ENCODE peak calls at places on chromosome 18, in six cellular contexts. S, R, J, M, W and U are unnamed samples. For H3K36me3 and H3K4me1, the result is how much of the 10 kb centered on the place peaks cover.

GRCh38 chr18:40851014-40851429 is 1104.0 kb upstream of the PIK3C3 start:
- DNase-seq in R (peak), M (no peak), S (no peak), W (no peak), J (peak), U (no peak)

GRCh38 chr18:72910045-72910444 is 42.3 kb upstream of the NETO1 start:
- DNase-seq in S (no peak), R (no peak), J (peak), M (no peak), W (no peak), U (no peak)

GRCh38 chr18:68376931-68377330 is 338.0 kb downstream of the TMX3 start:
- DNase-seq in S (no peak), J (peak), M (no peak), W (no peak), R (no peak), U (no peak)

GRCh38 chr18:29154196-29154757 is 977.3 kb upstream of the CDH2 start:
- DNase-seq in J (peak), M (no peak), S (no peak), R (peak), W (no peak), U (no peak)

GRCh38 chr18:59612461-59612860 is 84.8 kb downstream of the CCBE1 start:
- DNase-seq in S (no peak), W (no peak), M (no peak), J (peak), R (peak), U (no peak)

GRCh38 chr18:47150824-47151366 is 595 bp upstream of the HDHD2 start:
- DNase-seq in R (no peak), M (peak), W (no peak), J (no peak), S (no peak), U (no peak)

GRCh38 chr18:4068552-4069158 is 386.5 kb downstream of the DLGAP1 start:
- DNase-seq in S (no peak), W (no peak), J (peak), R (peak), M (peak), U (peak)

GRCh38 chr18:54671291-54671881 is 80.3 kb downstream of the DYNAP start:
- DNase-seq in R (peak), M (no peak), W (no peak), J (peak), S (no peak), U (peak)

GRCh38 chr18:71130351-71130750 is 841.5 kb downstream of the SOCS6 start:
- DNase-seq in J (no peak), R (no peak), W (no peak), S (no peak), M (no peak), U (no peak)

DNA sequence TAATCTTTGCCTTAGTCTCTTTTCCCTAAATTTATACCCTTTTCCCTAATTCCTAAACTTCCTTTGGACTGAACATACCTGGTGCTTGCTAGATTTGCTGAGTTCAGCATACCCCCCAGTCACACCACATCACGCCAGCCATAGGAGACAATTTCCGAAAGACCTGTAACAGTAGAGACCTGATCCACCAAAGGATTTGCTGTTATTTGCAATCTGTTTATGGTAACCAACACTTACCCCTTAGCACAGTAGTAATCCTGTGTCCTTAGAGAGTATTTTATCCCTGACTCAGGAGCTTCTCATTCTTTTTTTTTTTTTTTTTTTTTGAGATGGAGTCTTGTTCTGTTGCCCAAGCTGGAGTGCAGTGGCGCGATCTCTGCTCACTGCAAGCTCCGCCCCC is 8.6 kb downstream of the PSMG2 start:
- DNase-seq in J (no peak), R (no peak), W (no peak), M (no peak), S (no peak), U (no peak)
- H3K36me3 ChIP-seq in J (half or more), R (under half), W (half or more), M (under half), S (under half), U (under half)

DNA sequence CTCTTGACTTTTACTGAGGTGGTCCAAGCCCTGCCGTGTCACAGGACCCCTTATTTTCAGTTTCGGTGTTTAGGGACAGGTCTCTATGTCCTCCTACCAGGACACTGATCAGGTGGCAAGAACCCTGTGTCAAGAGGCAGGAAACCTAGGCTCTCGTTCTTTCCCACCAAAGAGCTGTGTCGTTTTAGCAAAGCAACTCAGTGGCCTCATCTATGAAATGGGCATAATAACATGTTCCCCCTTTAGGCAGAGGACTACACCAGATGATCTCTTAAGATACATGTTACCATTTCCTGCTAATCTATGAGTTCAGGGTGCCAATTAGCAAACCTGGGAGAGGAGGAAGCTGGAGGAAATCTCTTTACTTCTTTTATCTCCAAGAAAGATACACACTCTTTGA is 1.9 kb downstream of the RAB31 start:
- DNase-seq in J (no peak), M (no peak), W (no peak), R (no peak), S (no peak), U (no peak)
- H3K4me1 ChIP-seq in J (under half), M (under half), W (under half), R (under half), S (under half), U (under half)

DNA sequence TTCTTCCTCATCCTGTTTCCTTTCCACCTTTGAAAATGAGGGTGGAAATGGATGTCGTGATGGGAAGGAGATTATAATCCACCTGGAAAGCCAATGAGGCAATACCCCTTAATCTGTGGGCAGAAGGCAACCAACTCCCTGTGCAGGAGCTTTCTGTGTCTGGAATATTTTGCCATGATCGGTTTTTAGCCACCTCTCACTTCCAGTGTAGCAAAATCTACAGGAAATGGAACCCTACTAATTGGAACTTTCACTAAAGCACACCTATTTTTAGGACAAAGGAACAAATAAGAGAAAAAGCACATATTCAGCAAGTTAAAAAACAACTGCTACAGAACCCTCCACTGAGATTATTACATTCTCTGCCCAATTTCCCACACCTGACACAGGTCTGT is 112.1 kb upstream of the SMAD7 start:
- DNase-seq in J (no peak), S (no peak), R (no peak), M (no peak), W (no peak), U (no peak)
- H3K36me3 ChIP-seq in J (under half), S (under half), R (under half), M (under half), W (under half), U (under half)

GRCh38 chr18:77061946-77062517 is 70.6 kb downstream of the MBP start:
- DNase-seq in M (no peak), R (no peak), W (no peak), J (no peak), S (peak), U (no peak)

GRCh38 chr18:77063256-77063655 is 69.3 kb downstream of the MBP start:
- DNase-seq in M (peak), S (peak), W (no peak), J (no peak), R (peak), U (peak)

GRCh38 chr18:77061291-77061945 is 71.2 kb downstream of the MBP start:
- DNase-seq in S (no peak), J (no peak), W (no peak), M (no peak), R (no peak), U (no peak)

GRCh38 chr18:77065221-77065981 is 67.2 kb downstream of the MBP start:
- DNase-seq in S (peak), R (peak), W (no peak), M (no peak), J (peak), U (peak)

DNA sequence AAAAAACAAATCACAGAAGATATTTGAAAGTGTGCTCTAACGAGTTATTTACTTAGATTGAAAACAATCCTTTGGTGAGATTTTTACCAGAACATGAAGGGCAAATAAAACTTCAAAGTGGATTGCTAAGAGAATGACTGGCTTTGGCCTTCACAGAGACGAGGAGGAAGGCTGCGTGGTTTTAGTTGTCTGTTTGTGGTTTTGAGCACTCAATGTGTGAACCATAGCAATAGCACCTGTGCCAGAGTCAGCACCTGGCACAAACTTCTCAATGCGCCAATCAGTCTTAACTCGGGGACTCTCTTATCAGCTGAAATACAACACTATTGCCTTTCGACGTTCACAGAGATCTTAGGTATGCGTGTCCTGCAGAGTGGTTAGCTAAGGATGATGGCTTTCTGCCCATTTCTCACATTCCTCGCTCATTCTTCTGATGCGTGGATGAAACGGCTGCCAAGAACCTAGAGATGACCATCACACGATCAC is 70.0 kb downstream of the MBP start:
- DNase-seq in W (no peak), R (peak), S (peak), M (no peak), J (no peak), U (peak)
- H3K4me1 ChIP-seq in W (under half), R (half or more), S (half or more), M (under half), J (under half), U (under half)

DNA sequence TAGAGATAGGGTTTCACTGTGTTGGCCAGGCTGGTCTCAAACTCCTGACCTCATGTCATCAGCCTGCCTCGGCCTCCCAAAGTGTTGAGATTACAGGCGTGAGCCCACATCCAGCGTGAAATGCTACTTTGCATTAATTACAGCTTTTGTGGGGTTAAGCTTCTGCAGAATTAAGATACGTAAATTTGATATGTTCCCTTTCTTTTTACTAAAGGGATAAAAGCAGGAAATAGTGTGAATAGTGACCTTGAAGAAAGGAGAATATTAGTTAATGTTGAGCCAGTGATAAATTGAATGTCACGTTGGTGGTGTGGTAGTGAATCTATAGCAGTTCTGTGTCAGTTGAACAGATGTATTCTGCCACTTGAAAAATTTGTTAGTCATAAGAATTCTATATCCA is 16.9 kb downstream of the SMCHD1 start:
- DNase-seq in W (no peak), S (no peak), M (no peak), J (no peak), R (no peak), U (no peak)
- H3K36me3 ChIP-seq in W (half or more), S (half or more), M (half or more), J (half or more), R (under half), U (under half)

DNA sequence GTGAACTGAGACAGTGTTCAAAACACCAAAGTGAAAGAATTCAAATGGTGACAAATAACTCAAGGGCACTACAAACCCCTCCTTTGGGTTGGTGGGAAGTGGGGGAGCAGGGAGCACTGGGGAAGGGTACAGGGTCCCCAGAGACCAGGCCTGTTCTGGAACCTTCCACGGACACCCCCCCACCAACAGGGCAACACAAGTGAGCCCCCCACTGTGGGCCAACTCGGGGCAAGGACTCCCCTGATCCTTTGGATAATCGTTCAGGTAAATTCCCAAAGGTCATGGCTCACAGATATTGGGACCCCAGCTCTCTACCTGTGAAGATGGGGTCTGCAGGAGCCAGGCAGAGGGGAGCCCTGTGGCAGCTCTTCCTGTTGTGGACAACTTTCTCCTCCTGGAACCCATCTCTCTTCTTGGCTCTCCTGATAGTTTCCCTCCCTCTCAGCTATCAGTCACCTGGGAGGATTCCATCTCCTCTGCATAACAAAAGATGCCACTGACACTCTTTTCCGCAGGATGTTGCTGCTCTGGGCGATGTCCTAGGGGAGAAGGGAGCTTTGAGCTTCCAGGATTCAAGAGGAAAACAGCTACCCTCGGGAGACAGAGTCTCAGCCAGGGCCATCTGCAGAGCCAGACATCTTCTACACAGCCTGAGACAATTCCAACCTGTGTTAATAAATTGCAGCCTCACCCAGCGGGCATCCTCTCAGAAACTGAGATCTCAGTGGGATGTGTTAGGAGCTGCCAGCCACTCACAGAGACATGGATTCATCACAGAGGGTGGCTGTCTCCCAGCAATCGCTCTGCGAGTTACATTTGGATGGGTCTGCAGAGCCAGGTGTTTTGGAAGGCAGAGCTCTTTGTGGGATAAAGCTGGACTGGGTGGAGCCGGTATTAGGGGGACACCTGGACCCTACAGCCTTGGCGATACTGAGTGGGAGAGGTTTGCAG is 35.4 kb downstream of the MBP start:
- DNase-seq in S (no peak), J (no peak), W (no peak), M (no peak), R (no peak), U (no peak)
- H3K4me1 ChIP-seq in S (half or more), J (under half), W (under half), M (under half), R (under half), U (under half)